ENCODE peak calls at places on chromosomes 13 and 19, in ten cellular contexts. X, M, U, G, V, Z, B, I, C and D are unnamed samples.
A peak's percentile ranks its signal among the peaks of the same experiment; 100 is the strongest.

GRCh38 chr19:46076951-46077814 is 36.4 kb upstream of the IGFL4 start:
- DNase-seq in G (peak; percentile 79), I (peak; percentile 87), V (no peak), X (peak; percentile 90), C (peak; percentile 82), U (no peak), Z (peak; percentile 52), M (peak; percentile 88), B (peak; percentile 80), D (peak; percentile 94)

GRCh38 chr13:101291216-101291615 is 125.1 kb downstream of the NALCN start:
- DNase-seq in Z (no peak), B (no peak), C (no peak), M (no peak), X (no peak), V (no peak), U (no peak), G (no peak), I (no peak), D (no peak)

GRCh38 chr13:90594694-90595093 is 752.8 kb upstream of the MIR17HG start:
- DNase-seq in V (no peak), C (no peak), M (no peak), I (peak; percentile 51), X (peak; percentile 52), B (no peak), Z (no peak), G (peak; percentile 37), U (no peak), D (peak; percentile 66)

GRCh38 chr19:10713317-10713716 is 4.6 kb upstream of the DNM2 start:
- DNase-seq in Z (no peak), M (no peak), U (no peak), C (no peak), G (no peak), X (no peak), B (no peak), I (no peak), V (no peak), D (no peak)

GRCh38 chr13:62158520-62158919 is 742.9 kb upstream of the PCDH20 start:
- DNase-seq in G (no peak), I (no peak), V (no peak), C (no peak), M (no peak), U (no peak), Z (no peak), X (no peak), B (no peak), D (no peak)

GRCh38 chr19:46624958-46625661 is at the start of gene PTGIR:
- DNase-seq in C (no peak), V (no peak), I (peak; percentile 91), X (peak; percentile 92), U (no peak), Z (peak; percentile 71), B (no peak), M (no peak), G (peak; percentile 56), D (no peak)

GRCh38 chr13:37889811-37890210 is 20.2 kb upstream of the TRPC4 start:
- DNase-seq in M (no peak), U (no peak), I (no peak), G (no peak), V (no peak), Z (no peak), X (no peak), B (no peak), C (no peak), D (peak; percentile 34)

GRCh38 chr13:86318424-86318823 is 519.2 kb upstream of the SLITRK6 start:
- DNase-seq in B (no peak), V (no peak), C (no peak), G (no peak), X (no peak), Z (no peak), M (no peak), I (no peak), U (no peak), D (no peak)

GRCh38 chr19:9961103-9961502 is 24.8 kb upstream of the OLFM2 start:
- DNase-seq in M (no peak), C (no peak), B (no peak), X (no peak), Z (no peak), I (no peak), U (no peak), V (no peak), G (no peak), D (no peak)